ENCODE peak calls at places on chromosome 16, in four cellular contexts. E is kidney tubule cell, V is T-cell, U is NCI-H460. K is an unnamed sample.

GRCh38 chr16:67723151-67723915 is 4.2 kb upstream of the GFOD2 start:
- DNase-seq in E (peak), V (no peak), U (no peak), K (no peak)

GRCh38 chr16:1533443-1533951 is at the start of gene TMEM204:
- DNase-seq in E (no peak), V (peak), U (no peak), K (no peak)

GRCh38 chr16:73176577-73177013 is 128.7 kb upstream of the ZFHX3 start:
- DNase-seq in E (peak), V (no peak), U (peak), K (no peak)

GRCh38 chr16:5025171-5025632 is 8.5 kb downstream of the NAGPA start:
- DNase-seq in E (no peak), V (no peak), U (no peak), K (no peak)

GRCh38 chr16:66399930-66400329 is 27.2 kb upstream of the BEAN1 start:
- DNase-seq in E (no peak), V (no peak), U (no peak), K (no peak)

GRCh38 chr16:4109250-4109736 is 6.9 kb downstream of the ADCY9 start:
- DNase-seq in E (peak), V (no peak), U (no peak), K (no peak)

GRCh38 chr16:22235839-22236745 is 30.0 kb downstream of the EEF2K start:
- DNase-seq in E (no peak), V (no peak), U (no peak), K (no peak)

GRCh38 chr16:51621610-51622009 is 470.5 kb upstream of the SALL1 start:
- DNase-seq in E (no peak), V (no peak), U (no peak), K (no peak)

GRCh38 chr16:66405057-66405783 is 21.9 kb upstream of the BEAN1 start:
- DNase-seq in E (no peak), V (no peak), U (no peak), K (no peak)

GRCh38 chr16:79838860-79839259 is 238.3 kb upstream of the MAF start:
- DNase-seq in E (no peak), V (no peak), U (no peak), K (no peak)

GRCh38 chr16:19765860-19766553 is 47.9 kb downstream of the IQCK start:
- DNase-seq in E (no peak), V (no peak), U (no peak), K (no peak)

GRCh38 chr16:54240180-54241125 is 46.1 kb downstream of the IRX3 start:
- DNase-seq in E (no peak), V (no peak), U (no peak), K (no peak)

GRCh38 chr16:54152362-54153239 is 134.0 kb downstream of the IRX3 start:
- DNase-seq in E (no peak), V (no peak), U (no peak), K (no peak)

GRCh38 chr16:12009462-12009861 is 32.9 kb downstream of the SNX29 start:
- DNase-seq in E (no peak), V (no peak), U (no peak), K (no peak)

GRCh38 chr16:75216576-75216975 is 2.2 kb upstream of the CTRB1 start:
- DNase-seq in E (no peak), V (no peak), U (no peak), K (no peak)

GRCh38 chr16:16178455-16179162 is 44.7 kb downstream of the ABCC6 start:
- DNase-seq in E (no peak), V (no peak), U (no peak), K (no peak)

GRCh38 chr16:48999034-48999433 is 282.6 kb downstream of the CBLN1 start:
- DNase-seq in E (no peak), V (no peak), U (no peak), K (no peak)

GRCh38 chr16:58588406-58588805 is 41.2 kb downstream of the CNOT1 start:
- DNase-seq in E (no peak), V (no peak), U (no peak), K (no peak)

GRCh38 chr16:66983033-66983432 is 5.4 kb upstream of the CES4A start:
- DNase-seq in E (no peak), V (no peak), U (no peak), K (no peak)

GRCh38 chr16:89178453-89179147 is 7.1 kb downstream of the CDH15 start:
- DNase-seq in E (no peak), V (no peak), U (no peak), K (no peak)

GRCh38 chr16:35570946-35571345 is 2111.5 kb downstream of the TP53TG3F start:
- DNase-seq in E (no peak), V (no peak), U (no peak), K (no peak)

K was measured in vagina.